ENCODE peak calls at places on chromosomes 7 and 10, in nine cellular contexts. P is HL-60, K is Panc1, Q is HCT116, N is spleen, Y is prostate gland, T is transverse colon, C is GM23338, J is sigmoid colon. Z is an unnamed sample.
A peak's percentile ranks its signal among the peaks of the same experiment; 100 is the strongest.

GRCh38 chr10:50622497-50623298 is 1.1 kb downstream of the SGMS1 start:
- DNase-seq in K (no peak), P (peak; percentile 35), Q (no peak), C (peak; percentile 42), T (peak; percentile 53), Y (peak; percentile 32), J (peak; percentile 81), N (peak; percentile 90), Z (peak; percentile 49)

GRCh38 chr7:139500770-139501138 is 17.3 kb upstream of the KLRG2 start:
- DNase-seq in P (no peak), K (no peak), Y (no peak), J (no peak), Q (no peak), T (no peak), C (no peak), N (no peak), Z (no peak)

GRCh38 chr7:149598721-149599308 is 101.2 kb upstream of the ZNF746 start:
- DNase-seq in T (no peak), J (no peak), N (no peak), C (peak; percentile 70), Q (peak; percentile 16), P (no peak), K (peak; percentile 18), Y (peak; percentile 55), Z (no peak)

GRCh38 chr7:15236958-15237357 is 324.9 kb downstream of the AGMO start:
- DNase-seq in K (no peak), T (no peak), J (no peak), N (no peak), Q (no peak), Y (no peak), P (peak; percentile 8), C (no peak), Z (no peak)

GRCh38 chr10:4033341-4033896 is 248.4 kb upstream of the KLF6 start:
- DNase-seq in K (no peak), Q (no peak), J (no peak), T (no peak), Y (no peak), P (no peak), C (no peak), N (no peak), Z (no peak)

GRCh38 chr7:132783824-132784223 is 207.6 kb upstream of the PLXNA4 start:
- DNase-seq in T (no peak), P (no peak), Y (no peak), N (no peak), K (no peak), J (no peak), C (no peak), Q (peak; percentile 58), Z (no peak)

GRCh38 chr10:18545626-18546025 is 105.8 kb downstream of the NSUN6 start:
- DNase-seq in T (no peak), Y (no peak), Q (no peak), J (no peak), N (no peak), P (no peak), K (no peak), C (no peak), Z (no peak)

GRCh38 chr10:96719850-96720421 is 378 bp downstream of the PIK3AP1 start:
- DNase-seq in K (no peak), C (peak; percentile 89), N (peak; percentile 96), Q (peak; percentile 19), J (peak; percentile 75), Y (no peak), P (peak; percentile 64), T (peak; percentile 83), Z (peak; percentile 67)

GRCh38 chr7:6151994-6152735 is 120.3 kb downstream of the CYTH3 start:
- DNase-seq in Y (no peak), J (no peak), K (no peak), T (no peak), P (no peak), C (no peak), Q (no peak), N (no peak), Z (no peak)

GRCh38 chr10:18340496-18341051 is 200.3 kb downstream of the CACNB2 start:
- DNase-seq in C (peak; percentile 18), Q (no peak), K (no peak), N (no peak), T (no peak), Y (no peak), J (no peak), P (no peak), Z (no peak)

GRCh38 chr7:45456747-45457146 is 117.4 kb upstream of the ADCY1 start:
- DNase-seq in Q (no peak), J (no peak), Y (no peak), C (no peak), P (no peak), N (no peak), T (no peak), K (no peak), Z (no peak)

GRCh38 chr10:58412502-58412961 is 27.3 kb downstream of the TFAM start:
- DNase-seq in P (no peak), J (no peak), Q (no peak), K (no peak), C (peak; percentile 36), Y (no peak), T (no peak), N (no peak), Z (no peak)

GRCh38 chr7:134505856-134506255 is 21.5 kb upstream of the AKR1B10 start:
- DNase-seq in Y (no peak), P (no peak), K (no peak), N (no peak), J (no peak), C (no peak), Q (no peak), T (no peak), Z (no peak)

GRCh38 chr7:83005410-83005809 is 157.3 kb downstream of the PCLO start:
- DNase-seq in C (peak; percentile 71), T (no peak), K (no peak), P (no peak), Q (peak; percentile 7), Y (no peak), N (no peak), J (no peak), Z (no peak)

GRCh38 chr10:48604408-48605263 is at the start of gene ARHGAP22:
- DNase-seq in Y (no peak), Q (no peak), J (peak; percentile 70), N (no peak), K (no peak), T (peak; percentile 29), C (peak; percentile 69), P (no peak), Z (no peak)

GRCh38 chr7:27092753-27093097 is 3.1 kb downstream of the HOXA1 start:
- DNase-seq in Y (no peak), P (no peak), C (no peak), T (no peak), N (no peak), J (no peak), K (no peak), Q (no peak), Z (no peak)

GRCh38 chr7:68176974-68177373 is 1180.3 kb downstream of the TYW1 start:
- DNase-seq in Q (peak; percentile 4), Y (peak; percentile 46), T (no peak), C (peak; percentile 71), P (peak; percentile 3), N (no peak), J (no peak), K (peak; percentile 36), Z (peak; percentile 31)

GRCh38 chr7:51068401-51068800 is 248.2 kb downstream of the COBL start:
- DNase-seq in C (no peak), T (no peak), Y (no peak), P (no peak), Q (no peak), J (no peak), K (no peak), N (no peak), Z (no peak)

GRCh38 chr7:51065766-51066165 is 250.8 kb downstream of the COBL start:
- DNase-seq in N (no peak), Y (no peak), J (no peak), Q (no peak), C (no peak), K (no peak), P (no peak), T (no peak), Z (no peak)

GRCh38 chr7:51066405-51066882 is 250.2 kb downstream of the COBL start:
- DNase-seq in P (no peak), K (no peak), N (no peak), T (no peak), J (no peak), C (no peak), Y (no peak), Q (no peak), Z (peak; percentile 49)

GRCh38 chr7:51069411-51070083 is 247.1 kb downstream of the COBL start:
- DNase-seq in T (no peak), P (no peak), Y (peak; percentile 24), N (no peak), Q (no peak), J (no peak), K (no peak), C (no peak), Z (no peak)

GRCh38 chr7:51067757-51068156 is 248.9 kb downstream of the COBL start:
- DNase-seq in J (peak; percentile 76), Q (peak; percentile 35), K (peak; percentile 78), P (no peak), N (no peak), T (peak; percentile 67), Y (peak; percentile 53), C (peak; percentile 93), Z (peak; percentile 65)
- H3K27ac ChIP-seq in J (no peak overlapping the region), Q (no peak overlapping the region), K (no peak overlapping the region), P (no peak overlapping the region), N (no peak overlapping the region), T (no peak overlapping the region), Y (no peak overlapping the region), C (no peak overlapping the region), Z (no peak overlapping the region)

GRCh38 chr7:105673367-105674188 is 92.3 kb upstream of the EFCAB10 start:
- DNase-seq in P (no peak), Q (no peak), N (no peak), C (no peak), J (peak; percentile 81), T (peak; percentile 33), K (no peak), Y (peak; percentile 79), Z (peak; percentile 69)
- TF ChIP-seq POLR2AphosphoS5 in P (peak; percentile 61), Q (no peak), N (no peak), C (no peak), J (no peak), T (no peak), K (no peak), Y (peak; percentile 52), Z (no peak)

DNA sequence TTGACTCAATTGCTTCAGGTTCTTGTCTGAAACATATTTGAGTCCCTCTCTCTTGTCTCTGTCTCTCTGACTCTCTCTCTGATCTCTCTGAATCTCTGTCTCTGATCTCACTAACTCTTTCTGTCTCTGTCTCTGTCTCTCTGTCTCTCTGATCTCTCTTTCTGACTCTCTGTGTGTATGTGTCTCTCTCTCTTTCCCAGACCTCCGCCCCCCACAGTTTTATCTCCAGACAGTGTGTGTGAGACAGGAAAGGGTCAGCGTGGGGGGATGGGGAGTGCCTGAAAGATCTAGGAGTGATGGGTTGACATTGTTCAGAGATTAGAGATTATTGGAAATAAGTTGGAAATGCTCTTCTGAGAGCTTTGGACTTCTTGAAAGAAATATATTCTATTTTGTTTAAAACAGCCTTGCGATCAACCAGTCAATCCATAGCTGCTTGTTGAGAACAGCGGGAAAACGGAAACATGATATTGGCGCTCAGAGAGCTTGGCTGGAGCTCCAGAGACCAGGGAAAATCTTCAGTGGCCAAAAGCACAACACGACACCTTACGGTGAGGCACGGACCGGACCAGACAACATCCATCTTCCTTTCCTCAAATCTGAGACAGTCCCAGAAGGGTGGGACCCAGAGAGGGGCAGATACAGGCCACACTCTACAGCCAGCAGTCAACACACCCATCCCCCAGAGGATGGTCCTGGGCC is 35.5 kb downstream of the CALML3 start:
- DNase-seq in K (no peak), N (peak; percentile 41), T (no peak), C (no peak), Y (no peak), Q (no peak), P (no peak), J (peak; percentile 56), Z (peak; percentile 5)
- H3K27ac ChIP-seq in K (no peak overlapping the region), N (no peak overlapping the region), T (peak overlapping the region; percentile 52), C (no peak overlapping the region), Y (no peak overlapping the region), Q (no peak overlapping the region), P (no peak overlapping the region), J (peak overlapping the region; percentile 60), Z (no peak overlapping the region)

GRCh38 chr10:91298224-91298862 is 77.9 kb downstream of the PCGF5 start:
- DNase-seq in J (peak; percentile 80), P (peak; percentile 45), T (peak; percentile 71), Q (peak; percentile 56), K (peak; percentile 71), C (peak; percentile 93), Y (peak; percentile 74), N (peak; percentile 90), Z (peak; percentile 66)
- TF ChIP-seq POLR2AphosphoS5 in J (no peak), P (no peak), T (no peak), Q (peak; percentile 14), K (no peak), C (no peak), Y (peak; percentile 79), N (peak; percentile 31), Z (peak; percentile 22)